ENCODE peak calls at places on chromosomes 13 and 19, in four cellular contexts. J is astrocyte, R is psoas muscle, N is IMR-90. T is an unnamed sample. For H3K9me3, the result is how much of the 10 kb centered on the place peaks cover.

GRCh38 chr13:40388617-40389016 is 277.8 kb downstream of the FOXO1 start:
- DNase-seq in J (peak), N (peak), R (no peak), T (no peak)

GRCh38 chr19:41641879-41642485 is 15.1 kb upstream of the CEACAM4 start:
- DNase-seq in N (peak), R (no peak), J (peak), T (no peak)

GRCh38 chr13:23159205-23159586 is 21.6 kb upstream of the SGCG start:
- DNase-seq in N (peak), J (peak), R (peak), T (peak)

GRCh38 chr19:13025819-13026477 is 30.7 kb downstream of the NFIX start:
- DNase-seq in N (no peak), J (no peak), R (no peak), T (peak)

GRCh38 chr19:51796195-51796679 is 1.3 kb downstream of the FPR3 start:
- DNase-seq in N (no peak), R (no peak), J (no peak), T (no peak)

GRCh38 chr19:51830263-51830662 is 35.3 kb downstream of the FPR3 start:
- DNase-seq in N (no peak), R (no peak), J (no peak), T (no peak)

GRCh38 chr13:37540228-37540627 is 58.3 kb downstream of the POSTN start:
- DNase-seq in N (peak), J (peak), R (no peak), T (no peak)

GRCh38 chr13:43664700-43665191 is 122.0 kb downstream of the ENOX1 start:
- DNase-seq in R (no peak), J (peak), N (peak), T (no peak)

GRCh38 chr13:27043013-27043412 is 128.6 kb downstream of the USP12 start:
- DNase-seq in J (peak), N (peak), R (no peak), T (no peak)

GRCh38 chr19:6448045-6448444 is 11.5 kb downstream of the SLC25A23 start:
- DNase-seq in N (no peak), J (no peak), R (no peak), T (no peak)

GRCh38 chr13:26473571-26474230 is 83.8 kb upstream of the WASF3 start:
- DNase-seq in N (no peak), R (no peak), J (no peak), T (no peak)

GRCh38 chr19:29439688-29440550 is 85.9 kb upstream of the VSTM2B start:
- DNase-seq in N (no peak), J (no peak), R (no peak), T (no peak)

GRCh38 chr13:46184277-46184699 is 2.3 kb upstream of the LCP1 start:
- DNase-seq in R (no peak), N (no peak), J (no peak), T (peak)

GRCh38 chr19:58355891-58356235 is 2.6 kb upstream of the A1BG start:
- DNase-seq in J (no peak), N (no peak), R (no peak), T (no peak)

GRCh38 chr13:46469064-46469463 is 82.0 kb upstream of the RUBCNL start:
- DNase-seq in J (peak), N (no peak), R (no peak), T (no peak)

GRCh38 chr13:96089749-96090239 is at the start of gene HS6ST3:
- DNase-seq in J (no peak), R (peak), N (no peak), T (peak)

GRCh38 chr13:72643339-72643989 is 84.0 kb downstream of the MZT1 start:
- DNase-seq in J (peak), R (no peak), N (peak), T (peak)

GRCh38 chr13:85095887-85096286 is 703.3 kb downstream of the SLITRK6 start:
- DNase-seq in R (no peak), N (no peak), J (no peak), T (no peak)

GRCh38 chr13:77574076-77574475 is 38.6 kb downstream of the SCEL start:
- DNase-seq in J (no peak), R (no peak), N (no peak), T (no peak)

GRCh38 chr13:112532837-112533745 is 54.9 kb downstream of the TUBGCP3 start:
- DNase-seq in N (no peak), J (no peak), R (no peak), T (no peak)

GRCh38 chr13:97224544-97225324 is 2.6 kb downstream of the MBNL2 start:
- DNase-seq in R (no peak), N (peak), J (peak), T (no peak)

GRCh38 chr13:73819711-73820110 is 314.5 kb downstream of the KLF12 start:
- DNase-seq in R (no peak), J (no peak), N (no peak), T (no peak)

GRCh38 chr13:84025828-84026227 is 143.6 kb upstream of the SLITRK1 start:
- DNase-seq in N (no peak), R (no peak), J (no peak), T (no peak)

GRCh38 chr19:17943284-17944221 is 10.7 kb downstream of the CCDC124 start:
- DNase-seq in R (no peak), N (no peak), J (no peak), T (no peak)

GRCh38 chr13:67229438-67230242 is 496 bp downstream of the PCDH9 start:
- DNase-seq in R (no peak), N (peak), J (peak), T (no peak)

GRCh38 chr13:36815069-36815468 is 4.0 kb upstream of the RFXAP start:
- DNase-seq in J (no peak), N (no peak), R (no peak), T (no peak)

GRCh38 chr19:55165952-55166529 is 372 bp downstream of the DNAAF3 start:
- DNase-seq in R (peak), N (peak), J (peak), T (peak)

GRCh38 chr13:113637262-113638160 is 20.5 kb downstream of the ATP4B start:
- DNase-seq in R (peak), N (no peak), J (no peak), T (peak)

GRCh38 chr19:47210689-47211316 is 20.2 kb downstream of the BBC3 start:
- DNase-seq in R (peak), J (peak), N (peak), T (no peak)

GRCh38 chr13:30429721-30430694 is 7.7 kb downstream of the UBE2L5 start:
- DNase-seq in R (no peak), N (peak), J (peak), T (no peak)

GRCh38 chr13:40220299-40220935 is 446.0 kb downstream of the FOXO1 start:
- DNase-seq in R (no peak), N (no peak), J (peak), T (no peak)

GRCh38 chr13:20848944-20849343 is 53.6 kb downstream of the XPO4 start:
- DNase-seq in J (peak), N (peak), R (no peak), T (no peak)

GRCh38 chr13:21674271-21675009 is 3.6 kb downstream of the FGF9 start:
- DNase-seq in N (no peak), R (peak), J (no peak), T (no peak)

GRCh38 chr13:73556902-73557301 is 498.1 kb downstream of the KLF5 start:
- DNase-seq in N (no peak), J (peak), R (no peak), T (no peak)

GRCh38 chr13:39663508-39663907 is 8.0 kb downstream of the COG6 start:
- DNase-seq in N (no peak), J (no peak), R (no peak), T (no peak)

GRCh38 chr13:80117515-80117914 is 223.4 kb downstream of the SPRY2 start:
- DNase-seq in J (no peak), N (no peak), R (no peak), T (no peak)

GRCh38 chr13:32259116-32259515 is 56.0 kb downstream of the ZAR1L start:
- DNase-seq in J (no peak), N (no peak), R (no peak), T (no peak)

GRCh38 chr19:17079710-17080440 is 4.3 kb downstream of the MYO9B start:
- DNase-seq in R (peak), J (peak), N (peak), T (peak)

GRCh38 chr19:56142087-56142787 is 1.1 kb downstream of the ZNF444 start:
- DNase-seq in N (no peak), J (no peak), R (no peak), T (no peak)

GRCh38 chr19:50155520-50156109 is 7.5 kb downstream of the IZUMO2 start:
- DNase-seq in N (no peak), J (no peak), R (no peak), T (no peak)

GRCh38 chr19:50159078-50159477 is 4.0 kb downstream of the IZUMO2 start:
- DNase-seq in R (no peak), J (no peak), N (no peak), T (no peak)

GRCh38 chr19:50158577-50158976 is 4.5 kb downstream of the IZUMO2 start:
- DNase-seq in N (no peak), J (no peak), R (no peak), T (no peak)

GRCh38 chr19:50152578-50152977 is 10.5 kb downstream of the IZUMO2 start:
- DNase-seq in R (no peak), N (no peak), J (no peak), T (no peak)

DNA sequence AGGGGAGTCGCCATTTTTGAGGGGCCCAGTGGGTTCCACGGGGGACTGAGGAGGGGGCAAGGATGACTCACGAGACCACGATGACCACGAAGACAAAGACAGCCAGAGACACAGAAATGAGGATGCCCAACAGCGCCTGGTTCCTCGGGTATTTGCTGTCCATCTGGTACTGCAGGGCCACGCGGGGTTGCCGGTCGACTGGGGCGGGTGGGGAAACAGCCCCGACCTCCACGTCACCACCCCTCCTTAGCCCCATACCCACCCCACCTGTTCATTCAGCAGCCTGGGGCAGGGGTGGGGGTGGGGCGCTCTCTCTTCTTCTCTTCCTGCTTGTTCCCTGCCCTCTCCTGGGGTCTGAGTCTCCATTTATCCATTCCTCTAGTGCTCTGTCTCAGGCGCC is 8.6 kb downstream of the IZUMO2 start:
- DNase-seq in N (no peak), R (no peak), J (no peak), T (no peak)
- H3K9me3 ChIP-seq in N (under half), R (under half), J (under half), T (under half)

GRCh38 chr19:30459859-30460258 is 87.7 kb downstream of the ZNF536 start:
- DNase-seq in J (no peak), N (no peak), R (no peak), T (no peak)
- H3K9me3 ChIP-seq in J (under half), N (half or more), R (under half), T (under half)

DNA sequence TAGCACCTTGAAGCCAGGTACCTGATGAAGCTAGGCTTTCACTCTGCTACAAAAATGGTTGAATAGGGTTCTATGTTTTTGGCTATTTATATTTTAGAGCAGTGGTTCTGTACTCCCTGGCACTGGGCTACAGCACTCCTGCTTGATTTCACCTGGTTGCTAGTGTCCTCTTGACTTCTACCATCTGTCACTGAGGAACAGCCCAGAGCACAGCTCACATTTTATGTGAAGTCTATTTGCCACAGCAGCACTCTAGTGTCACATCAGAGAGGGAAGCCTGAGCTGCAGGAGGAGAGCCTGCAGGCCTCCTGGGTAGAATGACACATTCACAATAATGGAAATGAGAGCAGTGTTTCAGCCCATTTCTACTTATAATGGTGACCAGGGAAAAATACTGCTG is 184.2 kb downstream of the ZNF486 start:
- DNase-seq in R (no peak), N (no peak), J (no peak), T (no peak)
- H3K9me3 ChIP-seq in R (under half), N (under half), J (under half), T (under half)

GRCh38 chr19:8827277-8827676 is 4.8 kb downstream of the ZNF558 start:
- DNase-seq in R (no peak), N (no peak), J (no peak), T (no peak)
- H3K9me3 ChIP-seq in R (under half), N (under half), J (under half), T (under half)

DNA sequence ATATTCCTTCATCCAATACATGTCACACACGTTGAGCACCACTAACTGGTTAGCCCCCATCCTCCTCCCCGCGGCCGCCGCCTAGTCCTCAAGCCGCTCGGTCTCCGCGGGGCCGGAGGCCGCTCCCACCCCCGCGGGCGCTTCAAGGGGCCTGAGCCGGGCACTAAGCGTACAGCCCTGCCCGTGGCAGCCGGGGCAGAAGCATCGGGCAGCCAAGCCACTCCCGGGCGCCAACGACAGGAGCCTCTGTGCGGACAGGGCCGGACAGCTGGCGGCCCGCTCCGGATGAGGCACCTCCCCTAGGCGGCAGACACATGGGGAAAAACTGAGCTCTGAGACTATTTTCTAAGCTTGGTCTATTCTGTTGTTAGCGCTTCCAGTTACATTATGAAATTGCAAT is 2.8 kb upstream of the ZNF543 start:
- DNase-seq in N (no peak), J (no peak), R (peak), T (no peak)
- H3K9me3 ChIP-seq in N (under half), J (under half), R (under half), T (under half)

GRCh38 chr13:98429977-98430785 is 146.7 kb downstream of the STK24 start:
- DNase-seq in R (no peak), J (peak), N (no peak), T (no peak)
- H3K9me3 ChIP-seq in R (under half), J (under half), N (under half), T (under half)

GRCh38 chr19:57334191-57334590 is 13.9 kb downstream of the ZNF543 start:
- DNase-seq in N (peak), J (no peak), R (no peak), T (no peak)
- H3K9me3 ChIP-seq in N (under half), J (under half), R (under half), T (under half)

GRCh38 chr13:110957931-110958330 is 43.1 kb upstream of the ANKRD10 start:
- DNase-seq in J (no peak), R (no peak), N (no peak), T (no peak)

GRCh38 chr13:110953833-110954532 is 39.1 kb upstream of the ANKRD10 start:
- DNase-seq in J (no peak), R (no peak), N (no peak), T (no peak)

GRCh38 chr13:110953416-110953815 is 38.5 kb upstream of the ANKRD10 start:
- DNase-seq in R (no peak), J (no peak), N (no peak), T (no peak)

GRCh38 chr13:110960219-110960618 is 45.4 kb upstream of the ANKRD10 start:
- DNase-seq in N (no peak), J (no peak), R (no peak), T (no peak)

GRCh38 chr13:110957181-110957884 is 42.5 kb upstream of the ANKRD10 start:
- DNase-seq in N (peak), R (no peak), J (no peak), T (no peak)
- H3K9me3 ChIP-seq in N (under half), R (under half), J (under half), T (under half)

T was measured in aorta.